ENCODE peak calls at places on chromosomes 12 and 14, in seven cellular contexts. V is stimulated activated effector memory CD8-positive, alpha-beta T cell treated with anti-CD3 and anti-CD28 coated beads, Interleukin-12 subunit alpha, Interleukin-12 subunit beta, amount 100 ng/mL, for 72 hours; B is LoVo; Q is H7; L is posterior vena cava; R is HEK293T; U is islet precursor cell. D is an unnamed sample.

GRCh38 chr14:23478109-23478698 is 8.7 kb downstream of the NGDN start:
- DNase-seq in V (peak), R (peak), U (no peak), L (no peak), Q (peak), B (peak), D (peak)

GRCh38 chr12:88383405-88383804 is 196.9 kb downstream of the KITLG start:
- DNase-seq in L (no peak), Q (no peak), U (no peak), V (no peak), R (no peak), B (no peak), D (no peak)

GRCh38 chr14:39114073-39114838 is at the start of gene GEMIN2:
- DNase-seq in U (peak), B (peak), V (peak), Q (peak), L (peak), R (peak), D (peak)

GRCh38 chr14:100787659-100788058 is 38.3 kb upstream of the MEG3 start:
- DNase-seq in Q (no peak), R (no peak), B (no peak), V (no peak), L (no peak), U (no peak), D (no peak)

GRCh38 chr12:6745751-6746525 is 7.0 kb downstream of the MLF2 start:
- DNase-seq in L (peak), R (no peak), V (peak), Q (no peak), U (peak), B (no peak), D (peak)

GRCh38 chr12:8077207-8077606 is 4.9 kb upstream of the NECAP1 start:
- DNase-seq in L (no peak), Q (no peak), B (peak), V (no peak), U (peak), R (no peak), D (no peak)

GRCh38 chr12:47885012-47885501 is 19.7 kb downstream of the VDR start:
- DNase-seq in L (no peak), B (no peak), R (no peak), U (peak), Q (no peak), V (peak), D (no peak)

GRCh38 chr14:24430143-24430681 is 458 bp downstream of the KHNYN start:
- DNase-seq in L (peak), R (peak), U (peak), B (peak), V (peak), Q (peak), D (peak)

GRCh38 chr12:32146074-32146873 is 39.6 kb downstream of the BICD1 start:
- DNase-seq in U (no peak), V (no peak), B (no peak), Q (no peak), R (no peak), L (no peak), D (no peak)

GRCh38 chr14:88323086-88323519 is at the start of gene KCNK10:
- DNase-seq in Q (peak), V (no peak), B (no peak), U (no peak), R (no peak), L (no peak), D (no peak)

GRCh38 chr14:99946652-99947489 is 118.4 kb upstream of the EVL start:
- DNase-seq in U (no peak), V (peak), L (peak), R (peak), B (peak), Q (peak), D (peak)

GRCh38 chr14:22973217-22974032 is 8.9 kb downstream of the AJUBA start:
- DNase-seq in Q (peak), B (no peak), U (peak), V (peak), L (peak), R (peak), D (peak)

GRCh38 chr12:53063708-53064612 is 14.1 kb downstream of the TNS2 start:
- DNase-seq in V (no peak), U (peak), L (peak), Q (peak), B (no peak), R (no peak), D (no peak)

GRCh38 chr12:97456792-97457191 is 5.8 kb upstream of the RMST start:
- DNase-seq in B (no peak), V (no peak), R (no peak), Q (no peak), U (no peak), L (no peak), D (no peak)

GRCh38 chr14:103833711-103834110 is 13.7 kb downstream of the PPP1R13B start:
- DNase-seq in U (no peak), L (no peak), R (no peak), V (no peak), B (no peak), Q (no peak), D (no peak)

GRCh38 chr14:21894003-21894897 is 220.6 kb upstream of the OR4E1 start:
- DNase-seq in B (no peak), Q (peak), R (peak), L (no peak), U (peak), V (peak), D (peak)

GRCh38 chr14:97251423-97252155 is 454.4 kb downstream of the VRK1 start:
- DNase-seq in U (no peak), B (no peak), L (no peak), V (no peak), Q (peak), R (no peak), D (no peak)

GRCh38 chr12:18472304-18472703 is 211.0 kb downstream of the PIK3C2G start:
- DNase-seq in R (no peak), B (no peak), L (no peak), V (no peak), Q (no peak), U (no peak), D (no peak)

GRCh38 chr14:61107896-61108295 is 126.9 kb downstream of the SLC38A6 start:
- DNase-seq in R (no peak), V (peak), U (no peak), Q (peak), B (no peak), L (no peak), D (no peak)

GRCh38 chr12:92539966-92540791 is 162.6 kb upstream of the PLEKHG7 start:
- DNase-seq in V (no peak), B (no peak), Q (peak), U (peak), L (no peak), R (no peak), D (no peak)

GRCh38 chr14:92341791-92342190 is 18.8 kb downstream of the SLC24A4 start:
- DNase-seq in L (no peak), Q (no peak), U (no peak), B (no peak), R (no peak), V (peak), D (no peak)

GRCh38 chr14:104293231-104293841 is 154.9 kb downstream of the KIF26A start:
- DNase-seq in R (no peak), B (no peak), Q (peak), V (no peak), U (peak), L (peak), D (no peak)

GRCh38 chr12:45914090-45914489 is 76.3 kb downstream of the SCAF11 start:
- DNase-seq in L (no peak), U (peak), B (no peak), R (no peak), V (no peak), Q (peak), D (no peak)

GRCh38 chr12:76259660-76260389 is 88.4 kb downstream of the BBS10 start:
- DNase-seq in Q (no peak), L (no peak), U (no peak), V (no peak), R (no peak), B (no peak), D (no peak)

GRCh38 chr14:67680941-67681340 is 6.5 kb upstream of the VTI1B start:
- DNase-seq in U (no peak), B (no peak), L (no peak), R (no peak), Q (no peak), V (no peak), D (no peak)

GRCh38 chr12:42862055-42862454 is 272.5 kb upstream of the PRICKLE1 start:
- DNase-seq in V (no peak), B (peak), Q (no peak), U (no peak), R (no peak), L (no peak), D (no peak)

GRCh38 chr12:39782026-39782545 is 162.5 kb upstream of the ABCD2 start:
- DNase-seq in V (no peak), B (no peak), L (no peak), U (no peak), Q (no peak), R (no peak), D (no peak)

GRCh38 chr12:111351026-111351425 is 17.9 kb downstream of the PHETA1 start:
- DNase-seq in Q (no peak), R (no peak), L (no peak), V (no peak), U (no peak), B (no peak), D (no peak)

GRCh38 chr12:99152337-99152736 is 495.2 kb upstream of the GARIN6 start:
- DNase-seq in V (no peak), R (no peak), L (no peak), U (no peak), Q (no peak), B (no peak), D (no peak)

GRCh38 chr12:774051-774614 is 21.8 kb downstream of the WNK1 start:
- DNase-seq in R (peak), Q (no peak), V (no peak), U (peak), L (no peak), B (no peak), D (no peak)

GRCh38 chr14:97491697-97492096 is 694.5 kb downstream of the VRK1 start:
- DNase-seq in L (no peak), V (no peak), Q (no peak), R (no peak), U (no peak), B (no peak), D (no peak)

GRCh38 chr14:95533391-95533821 is 1.4 kb upstream of the GLRX5 start:
- DNase-seq in L (no peak), B (no peak), Q (no peak), R (no peak), U (no peak), V (no peak), D (no peak)

GRCh38 chr12:112066566-112066965 is 42.0 kb downstream of the NAA25 start:
- DNase-seq in B (no peak), Q (no peak), V (no peak), U (no peak), L (no peak), R (no peak), D (no peak)

GRCh38 chr14:64209428-64210165 is 84.6 kb downstream of the ESR2 start:
- DNase-seq in B (no peak), Q (no peak), L (no peak), U (no peak), R (no peak), V (no peak), D (no peak)